ENCODE peak calls at places on chromosomes 4 and X, in five cellular contexts. X, S, O, W and C are unnamed samples.

GRCh38 chr4:78659665-78660064 is 108.1 kb downstream of the ANXA3 start:
- DNase-seq in S (no peak), O (no peak), W (no peak), X (no peak), C (no peak)

GRCh38 chr4:9703391-9703790 is 78.0 kb upstream of the DRD5 start:
- DNase-seq in W (peak; percentile 88), X (no peak), S (peak; percentile 36), O (peak; percentile 71), C (peak; percentile 67)

GRCh38 chr4:145545538-145546224 is 64.0 kb downstream of the SMAD1 start:
- DNase-seq in W (no peak), S (no peak), X (no peak), O (no peak), C (no peak)

GRCh38 chr4:132180020-132180427 is 969.1 kb upstream of the PCDH10 start:
- DNase-seq in W (no peak), S (no peak), O (no peak), X (no peak), C (no peak)

GRCh38 chr4:115110191-115111166 is 2.9 kb downstream of the NDST4 start:
- DNase-seq in W (no peak), S (no peak), O (no peak), X (no peak), C (no peak)

GRCh38 chr4:2817136-2817535 is 24.3 kb downstream of the SH3BP2 start:
- DNase-seq in S (no peak), X (peak; percentile 67), O (no peak), W (peak; percentile 40), C (no peak)

GRCh38 chr4:47469951-47470350 is 6.4 kb upstream of the COMMD8 start:
- DNase-seq in W (no peak), X (no peak), O (no peak), S (no peak), C (no peak)

GRCh38 chr4:54165438-54165837 is 63.7 kb upstream of the PDGFRA start:
- DNase-seq in O (no peak), X (no peak), S (no peak), W (no peak), C (no peak)

GRCh38 chr4:38062088-38062893 is 102.1 kb downstream of the PTTG2 start:
- DNase-seq in S (peak; percentile 74), X (no peak), W (peak; percentile 85), O (peak; percentile 84), C (no peak)

GRCh38 chr4:74608151-74608949 is 163.4 kb downstream of the AREG start:
- DNase-seq in W (no peak), X (no peak), S (no peak), O (no peak), C (no peak)

GRCh38 chr4:86977621-86978184 is 42.9 kb downstream of the AFF1 start:
- DNase-seq in S (no peak), O (no peak), W (no peak), X (no peak), C (no peak)

GRCh38 chrX:21959362-21960051 is 19.0 kb downstream of the SMS start:
- DNase-seq in W (no peak), X (no peak), O (no peak), S (no peak), C (no peak)

GRCh38 chr4:795726-796119 is 30.2 kb downstream of the CPLX1 start:
- DNase-seq in W (peak; percentile 25), O (no peak), X (no peak), S (no peak), C (no peak)
- H3K4me3 ChIP-seq in W (no peak overlapping the region), O (peak overlapping the region; percentile 29), X (no peak overlapping the region), S (no peak overlapping the region), C (no peak overlapping the region)

GRCh38 chr4:147109800-147110199 is 164.1 kb upstream of the TTC29 start:
- DNase-seq in S (no peak), O (no peak), X (no peak), W (no peak), C (no peak)

GRCh38 chr4:147110473-147110872 is 164.8 kb upstream of the TTC29 start:
- DNase-seq in O (no peak), S (no peak), W (no peak), X (no peak), C (no peak)

GRCh38 chr4:147108409-147108808 is 162.7 kb upstream of the TTC29 start:
- DNase-seq in O (no peak), X (no peak), S (no peak), W (no peak), C (no peak)

GRCh38 chr4:147110968-147111367 is 165.3 kb upstream of the TTC29 start:
- DNase-seq in X (no peak), W (no peak), S (no peak), O (no peak), C (no peak)
- TF ChIP-seq CTCF in X (no peak), W (no peak), S (peak; percentile 32), O (peak; percentile 28), C (no peak)

DNA sequence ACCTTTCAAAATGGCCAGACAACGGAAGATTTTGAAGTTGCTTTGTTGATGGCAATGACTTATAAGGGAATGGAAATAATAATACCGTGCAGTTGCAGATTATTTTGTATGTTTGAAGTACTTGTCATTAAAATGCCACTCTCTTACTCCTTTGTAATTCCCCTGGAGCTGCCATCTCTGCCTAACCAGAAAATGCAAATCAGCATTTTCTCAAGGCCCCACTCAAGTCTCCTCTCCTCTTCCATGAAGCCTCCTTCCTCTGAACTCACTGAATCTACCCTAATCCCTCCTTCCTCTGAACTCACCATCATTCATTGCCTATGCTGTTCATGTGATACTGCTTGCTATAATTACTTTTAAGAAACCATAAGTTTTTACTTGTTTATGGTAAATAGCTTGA is 60.2 kb upstream of the RBPJ start:
- DNase-seq in S (no peak), W (no peak), O (no peak), X (no peak), C (no peak)
- H3K4me1 ChIP-seq in S (no peaks in the 10 kb centered on the region), W (peaks cover 3% of the 10 kb centered on the region), O (no peaks in the 10 kb centered on the region), X (no peaks in the 10 kb centered on the region), C (no peaks in the 10 kb centered on the region)

DNA sequence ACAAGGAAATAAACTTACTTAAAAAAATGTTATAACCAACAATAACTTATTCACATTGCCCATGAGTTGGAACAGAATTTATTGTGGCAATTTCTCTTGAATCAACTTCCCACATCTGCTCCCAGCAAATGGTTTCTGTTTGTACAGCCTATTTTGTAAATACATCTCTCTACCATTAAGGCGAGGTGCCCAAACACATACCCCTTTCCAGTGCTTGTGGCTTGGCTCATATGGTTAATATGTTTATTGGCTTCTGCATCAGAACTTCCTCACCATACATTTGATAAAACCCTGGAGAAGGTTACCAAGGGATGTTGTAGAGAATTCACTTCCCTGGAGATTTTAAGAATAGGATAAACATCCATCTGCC is 207.1 kb downstream of the SOWAHB start:
- DNase-seq in X (no peak), W (no peak), S (no peak), O (no peak), C (no peak)
- H3K4me3 ChIP-seq in X (no peak overlapping the region), W (peak overlapping the region; percentile 34), S (peak overlapping the region; percentile 88), O (peak overlapping the region; percentile 92), C (peak overlapping the region; percentile 97)

DNA sequence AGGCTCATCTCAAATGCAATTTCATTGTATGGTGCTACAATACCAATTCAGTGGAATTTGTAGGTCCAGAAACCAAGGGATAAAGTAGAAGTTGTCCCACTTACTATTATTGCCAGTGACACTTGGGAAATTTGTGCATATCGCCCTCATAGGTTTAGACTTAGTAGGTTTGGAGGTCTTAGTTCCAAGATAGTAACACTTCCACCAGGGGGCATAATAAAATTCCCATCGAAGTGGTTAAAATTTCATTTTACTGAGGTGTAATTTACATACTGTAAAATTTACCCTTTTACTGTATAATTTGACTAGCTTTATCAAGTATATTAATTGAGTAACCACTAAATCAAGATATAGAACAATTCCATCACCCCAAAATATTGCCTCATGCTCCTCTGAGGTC is 174.6 kb downstream of the INPP4B start:
- DNase-seq in S (no peak), W (no peak), O (peak; percentile 4), X (no peak), C (no peak)
- TF ChIP-seq CTCF in S (no peak), W (no peak), O (peak; percentile 39), X (no peak), C (no peak)

GRCh38 chr4:7976025-7976424 is 36.4 kb upstream of the AFAP1 start:
- DNase-seq in O (no peak), W (peak; percentile 25), X (no peak), S (no peak), C (no peak)
- H3K4me1 ChIP-seq in O (no peaks in the 10 kb centered on the region), W (peaks cover 61% of the 10 kb centered on the region), X (peaks cover 12% of the 10 kb centered on the region), S (no peaks in the 10 kb centered on the region), C (peaks cover 6% of the 10 kb centered on the region)

DNA sequence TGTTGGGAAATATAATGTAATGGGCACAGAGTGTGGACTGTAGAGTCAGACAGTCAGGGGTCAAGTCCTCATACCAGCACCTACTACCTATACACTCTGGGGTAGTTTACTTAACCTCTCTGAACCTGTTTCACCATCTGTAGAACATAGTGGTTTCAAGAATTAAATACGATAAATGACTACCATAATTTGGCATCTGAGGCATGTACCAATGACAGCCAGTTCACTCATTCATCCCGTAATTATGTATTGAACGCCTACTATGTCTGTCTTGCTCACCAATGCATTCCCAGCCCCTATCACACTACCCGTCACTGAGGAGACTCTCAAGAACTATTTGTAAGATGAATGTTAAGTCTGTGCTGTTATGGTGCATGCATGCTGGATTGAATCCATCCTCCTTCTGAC is 2.0 kb upstream of the FGB start:
- DNase-seq in S (no peak), W (no peak), O (no peak), X (no peak), C (no peak)
- H3K4me3 ChIP-seq in S (no peak overlapping the region), W (no peak overlapping the region), O (no peak overlapping the region), X (no peak overlapping the region), C (no peak overlapping the region)

DNA sequence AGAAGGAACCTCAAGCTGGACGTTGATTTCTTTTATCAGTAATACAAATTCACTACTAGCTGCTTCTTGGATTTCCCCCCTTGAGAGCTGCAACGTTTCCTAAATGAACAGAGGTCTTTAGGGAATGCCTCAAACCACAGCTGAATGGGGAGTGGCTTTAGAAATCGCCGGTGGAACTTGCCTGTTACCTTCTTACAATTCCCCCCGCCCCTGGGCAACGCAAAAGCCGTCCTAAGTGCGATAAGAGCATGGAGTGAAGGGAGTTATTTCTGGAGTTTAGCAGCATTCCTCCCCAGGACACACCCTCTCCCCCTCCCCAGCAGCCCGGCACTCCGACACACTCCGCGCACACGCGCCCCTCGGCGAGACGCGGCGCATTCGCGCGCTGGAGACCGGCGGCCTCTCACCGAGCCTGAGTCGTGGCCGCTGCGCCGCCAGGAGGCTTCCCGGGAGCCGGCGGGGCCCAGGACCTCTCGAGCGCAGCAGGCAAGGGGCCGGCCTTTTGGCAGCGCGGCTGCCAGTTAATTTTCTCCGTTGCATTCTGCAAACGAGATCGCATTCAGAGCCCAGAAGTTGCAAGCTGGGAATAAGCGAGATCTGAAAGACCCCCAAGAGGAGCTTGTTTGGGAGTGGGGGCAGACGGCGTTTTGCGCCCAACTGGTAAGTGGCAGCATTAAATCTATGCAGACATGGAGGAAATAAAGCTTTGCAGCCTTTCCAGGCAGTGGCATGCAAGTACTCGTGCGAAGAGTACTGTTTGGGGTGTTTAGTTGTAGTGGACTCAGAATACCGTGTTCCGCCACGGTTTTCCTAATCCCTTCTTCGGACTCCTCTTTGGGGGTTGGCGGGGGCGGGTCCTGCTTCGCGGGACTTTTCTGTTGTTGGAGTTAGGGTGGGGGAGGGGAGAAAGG is 134.6 kb downstream of the PALLD start:
- DNase-seq in O (peak; percentile 94), X (peak; percentile 76), S (peak; percentile 43), W (peak; percentile 80), C (no peak)
- TF ChIP-seq CTCF in O (peak; percentile 51), X (peak; percentile 13), S (peak; percentile 53), W (no peak), C (peak; percentile 40)